ENCODE peak calls at places on chromosomes 1 and 21, in four cellular contexts. F is HepG2, S is K562, E is HCT116. O is an unnamed sample.

GRCh38 chr1:186189156-186189555 is 185.9 kb downstream of the TPR start:
- DNase-seq in F (no peak), S (no peak), E (no peak), O (no peak)

GRCh38 chr1:39692152-39693064 is 1.2 kb upstream of the HPCAL4 start:
- DNase-seq in F (no peak), S (no peak), E (no peak), O (no peak)

GRCh38 chr1:192539450-192540132 is 36.0 kb upstream of the RGS1 start:
- DNase-seq in F (peak), S (no peak), E (peak), O (no peak)

GRCh38 chr21:41167348-41168342 is at the start of gene BACE2:
- DNase-seq in F (no peak), S (peak), E (no peak), O (no peak)

GRCh38 chr1:19210772-19211549 is 895 bp upstream of the UBR4 start:
- DNase-seq in F (no peak), S (peak), E (no peak), O (no peak)

GRCh38 chr1:208501542-208501941 is 257.4 kb upstream of the PLXNA2 start:
- DNase-seq in F (no peak), S (no peak), E (no peak), O (no peak)

GRCh38 chr1:182119631-182120030 is 58.1 kb upstream of the ZNF648 start:
- DNase-seq in F (no peak), S (no peak), E (no peak), O (no peak)

GRCh38 chr1:47934243-47934805 is 62.9 kb downstream of the TRABD2B start:
- DNase-seq in F (no peak), S (no peak), E (no peak), O (no peak)

GRCh38 chr1:47388548-47389238 is 27.4 kb upstream of the FOXE3 start:
- DNase-seq in F (peak), S (peak), E (peak), O (peak)

GRCh38 chr1:235946570-235946981 is 79.9 kb upstream of the LYST start:
- DNase-seq in F (no peak), S (no peak), E (no peak), O (no peak)

GRCh38 chr1:63935553-63935952 is 161.7 kb downstream of the ROR1 start:
- DNase-seq in F (no peak), S (no peak), E (no peak), O (no peak)

GRCh38 chr1:38585038-38585420 is 274.5 kb downstream of the RRAGC start:
- DNase-seq in F (no peak), S (no peak), E (no peak), O (no peak)

GRCh38 chr1:94783342-94784264 is 36.6 kb upstream of the SLC44A3 start:
- DNase-seq in F (no peak), S (no peak), E (no peak), O (no peak)

GRCh38 chr1:76465030-76465429 is 390.5 kb downstream of the ST6GALNAC3 start:
- DNase-seq in F (no peak), S (no peak), E (no peak), O (no peak)

GRCh38 chr1:32774950-32775634 is 42.1 kb downstream of the YARS1 start:
- DNase-seq in F (no peak), S (no peak), E (no peak), O (no peak)

GRCh38 chr1:45246760-45247159 is 40.4 kb upstream of the ZSWIM5 start:
- DNase-seq in F (peak), S (no peak), E (no peak), O (no peak)

GRCh38 chr21:46295177-46295711 is 9.1 kb downstream of the YBEY start:
- DNase-seq in F (peak), S (peak), E (no peak), O (no peak)

GRCh38 chr1:244254467-244254866 is 197.2 kb downstream of the ADSS2 start:
- DNase-seq in F (no peak), S (peak), E (no peak), O (no peak)

GRCh38 chr1:105172803-105173202 is 1423.1 kb downstream of the AMY1C start:
- DNase-seq in F (no peak), S (no peak), E (no peak), O (no peak)

DNA sequence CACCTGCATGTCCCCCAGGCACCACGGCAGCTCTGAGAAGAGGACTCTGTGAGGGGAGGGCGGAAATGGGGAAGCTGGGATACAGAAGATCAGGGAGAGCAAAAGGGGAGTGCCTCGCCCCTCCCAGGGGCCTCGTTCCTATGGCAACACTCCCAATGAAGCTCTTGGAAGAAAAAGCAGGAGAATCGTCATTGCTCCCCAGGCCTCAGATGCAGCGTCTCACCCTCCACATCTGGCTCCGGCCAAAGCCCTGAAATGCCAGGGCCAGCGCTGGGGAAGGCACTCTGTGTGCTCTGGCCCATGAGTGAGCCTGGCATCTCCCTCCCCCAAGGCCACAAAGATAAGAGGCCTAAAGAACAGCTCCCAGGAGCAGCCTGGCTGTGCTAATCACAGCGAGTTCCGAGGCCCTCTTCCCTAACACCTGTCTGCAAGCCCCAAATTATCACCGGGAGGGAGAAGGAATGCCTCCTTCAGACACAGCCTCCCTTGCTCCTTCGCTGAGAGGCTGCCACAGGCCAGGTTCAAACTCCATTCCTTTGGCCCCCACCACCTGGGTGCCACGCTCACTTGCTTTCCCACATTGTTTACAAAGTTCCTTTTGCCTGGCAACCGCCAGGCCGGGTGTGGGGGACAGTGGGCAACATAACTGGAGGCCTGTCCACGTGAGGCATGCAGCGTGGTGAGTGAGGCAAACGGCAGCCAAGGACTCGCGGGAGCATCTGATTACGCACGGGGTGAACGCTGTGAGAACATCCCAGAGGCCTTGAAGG is 27.8 kb downstream of the ECE1 start:
- DNase-seq in F (peak), S (peak), E (no peak), O (no peak)
- TF ChIP-seq FOSL1 in F (no peak), S (no peak), E (no peak), O (no peak)

DNA sequence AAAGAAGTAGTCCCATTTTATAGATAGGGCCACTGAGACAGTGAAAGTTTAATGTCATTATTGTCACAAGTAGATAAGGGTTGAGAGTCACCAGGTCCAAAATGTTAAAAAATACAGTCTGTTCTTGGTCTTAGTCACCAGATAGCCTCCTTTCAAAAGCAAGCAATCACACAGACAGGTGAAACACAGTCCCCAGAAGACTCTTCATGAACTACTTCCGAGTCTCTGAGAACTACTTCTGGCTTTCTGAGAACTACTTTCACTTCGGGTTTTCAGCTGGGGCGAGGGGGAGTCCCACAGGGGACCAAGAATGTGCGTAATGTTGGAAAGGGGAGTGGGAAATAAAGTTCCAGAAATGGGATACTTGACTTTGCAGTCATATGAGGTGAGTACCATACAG is 143.2 kb downstream of the HHIPL2 start:
- DNase-seq in F (no peak), S (no peak), E (no peak), O (no peak)
- H3K4me3 ChIP-seq in F (no peak), S (no peak), E (no peak), O (no peak)

GRCh38 chr1:180192172-180192571 is 37.5 kb downstream of the QSOX1 start:
- DNase-seq in F (no peak), S (no peak), E (no peak), O (no peak)

GRCh38 chr1:180187626-180188025 is 33.0 kb downstream of the QSOX1 start:
- DNase-seq in F (no peak), S (no peak), E (no peak), O (no peak)

GRCh38 chr1:180188103-180188506 is 33.4 kb downstream of the QSOX1 start:
- DNase-seq in F (peak), S (peak), E (no peak), O (peak)

GRCh38 chr1:180188679-180189175 is 34.1 kb downstream of the QSOX1 start:
- DNase-seq in F (no peak), S (no peak), E (no peak), O (no peak)

GRCh38 chr1:180190091-180190490 is 35.4 kb downstream of the QSOX1 start:
- DNase-seq in F (no peak), S (no peak), E (no peak), O (no peak)
- TF ChIP-seq FOSL1 in F (no peak), S (no peak), E (no peak), O (no peak)

DNA sequence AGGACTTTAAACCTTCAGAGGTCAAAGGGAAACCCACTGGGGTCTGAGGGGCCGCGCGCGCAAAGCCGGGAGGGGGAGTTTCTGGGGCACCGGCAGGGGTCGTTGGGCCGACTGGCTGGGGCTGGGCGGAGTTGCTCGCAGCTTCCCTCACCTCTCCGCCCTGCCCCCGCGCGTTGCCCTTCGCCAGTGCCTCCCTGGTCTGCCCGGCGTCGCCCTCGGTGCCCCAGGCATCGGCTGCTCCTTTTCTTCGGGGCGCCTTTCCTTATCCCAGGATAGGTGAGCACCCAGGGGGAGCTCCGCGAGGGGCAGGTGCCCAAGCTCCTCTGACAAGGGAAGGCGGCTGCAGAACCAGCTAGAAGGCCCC is 390 bp upstream of the NGF start:
- DNase-seq in F (no peak), S (no peak), E (no peak), O (no peak)
- H3K4me3 ChIP-seq in F (no peak), S (no peak), E (no peak), O (peak)

DNA sequence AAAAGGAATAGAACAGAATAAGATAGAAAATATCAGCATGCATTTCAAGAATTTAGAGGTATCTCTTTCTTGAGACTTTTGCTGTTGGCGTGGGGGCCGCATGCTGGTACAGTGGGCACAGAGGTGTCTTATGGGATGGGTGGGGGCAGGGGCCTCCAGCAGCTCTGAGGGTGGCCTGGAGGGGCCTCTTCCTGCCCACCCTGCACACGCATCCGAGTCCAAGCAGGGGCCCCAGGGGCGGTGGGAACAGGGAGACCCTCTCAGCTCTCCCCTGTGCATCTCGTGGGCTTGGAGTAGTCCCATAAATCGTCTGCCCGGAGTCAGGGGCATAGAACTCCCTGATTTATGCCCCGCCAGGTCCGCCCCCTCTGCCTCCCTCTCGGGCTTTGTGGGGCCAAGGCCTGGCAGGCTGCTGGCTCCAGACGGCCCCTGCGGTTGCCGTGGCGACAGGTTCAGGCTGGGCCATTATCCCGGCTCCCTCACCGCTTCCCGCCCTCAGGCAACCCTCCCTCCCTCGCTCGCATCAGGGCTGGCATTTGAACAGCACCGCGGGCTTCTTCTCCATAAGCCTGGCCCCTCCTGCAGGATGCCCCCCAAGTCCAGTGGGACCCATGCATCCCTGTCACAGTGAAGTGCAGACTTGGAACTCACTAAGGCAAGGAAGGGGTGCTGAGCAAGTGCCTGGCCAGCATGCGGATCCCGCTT is 133.2 kb upstream of the ZBTB40 start:
- DNase-seq in F (no peak), S (no peak), E (no peak), O (peak)
- TF ChIP-seq FOSL1 in F (no peak), S (no peak), E (no peak), O (no peak)